ENCODE peak calls at places on chromosomes 5 and 9, in four cellular contexts. L is HepG2, T is WTC11, E is HEK293T. I is an unnamed sample.

GRCh38 chr9:98846081-98846480 is 38.6 kb downstream of the GALNT12 start:
- DNase-seq in L (no peak), T (no peak), E (no peak), I (no peak)

GRCh38 chr5:115440782-115441451 is 103.7 kb downstream of the FEM1C start:
- DNase-seq in L (no peak), T (no peak), E (no peak), I (no peak)

GRCh38 chr5:110865400-110866094 is 126.7 kb downstream of the SLC25A46 start:
- DNase-seq in L (peak), T (peak), E (peak), I (peak)

GRCh38 chr5:134634227-134634626 is 1.6 kb upstream of the SAR1B start:
- DNase-seq in L (no peak), T (no peak), E (no peak), I (peak)

GRCh38 chr5:157100140-157100679 is 8.6 kb downstream of the HAVCR2 start:
- DNase-seq in L (no peak), T (no peak), E (no peak), I (no peak)

GRCh38 chr9:110049699-110050450 is 158.1 kb downstream of the C9orf152 start:
- DNase-seq in L (no peak), T (peak), E (peak), I (no peak)

GRCh38 chr5:80360914-80361444 is 41.2 kb downstream of the SPZ1 start:
- DNase-seq in L (no peak), T (no peak), E (no peak), I (no peak)

GRCh38 chr9:76987594-76988200 is 31.8 kb upstream of the FOXB2 start:
- DNase-seq in L (peak), T (peak), E (peak), I (peak)

GRCh38 chr9:95368377-95369160 is 51.1 kb upstream of the FANCC start:
- DNase-seq in L (no peak), T (no peak), E (no peak), I (no peak)

GRCh38 chr5:143770430-143770829 is 41.5 kb upstream of the HMHB1 start:
- DNase-seq in L (no peak), T (no peak), E (no peak), I (no peak)

GRCh38 chr5:138470322-138471285 is 5.3 kb downstream of the EGR1 start:
- DNase-seq in L (no peak), T (no peak), E (no peak), I (no peak)

GRCh38 chr9:78292716-78293497 is 4.0 kb upstream of the PSAT1 start:
- DNase-seq in L (peak), T (no peak), E (no peak), I (no peak)

GRCh38 chr9:129242971-129243561 is 65.0 kb upstream of the IER5L start:
- DNase-seq in L (no peak), T (no peak), E (no peak), I (no peak)

GRCh38 chr9:16485155-16485554 is 385.3 kb downstream of the BNC2 start:
- DNase-seq in L (no peak), T (no peak), E (no peak), I (no peak)

GRCh38 chr9:27765266-27765665 is 192.0 kb upstream of the C9orf72 start:
- DNase-seq in L (no peak), T (no peak), E (no peak), I (no peak)

GRCh38 chr5:35617435-35618296 is at the start of gene SPEF2:
- DNase-seq in L (peak), T (peak), E (peak), I (no peak)

GRCh38 chr9:128127568-128127989 is at the start of gene PTGES2:
- DNase-seq in L (peak), T (peak), E (peak), I (peak)

GRCh38 chr5:6080930-6081726 is 297.2 kb downstream of the MED10 start:
- DNase-seq in L (no peak), T (no peak), E (no peak), I (no peak)
- TF ChIP-seq ELF4 in L (no peak), T (no peak), E (no peak), I (no peak)

GRCh38 chr9:124783830-124784229 is 6.9 kb downstream of the OLFML2A start:
- DNase-seq in L (no peak), T (peak), E (no peak), I (no peak)

GRCh38 chr9:124790301-124790700 is 13.4 kb downstream of the OLFML2A start:
- DNase-seq in L (no peak), T (no peak), E (no peak), I (no peak)

GRCh38 chr9:124788542-124789217 is 11.7 kb downstream of the OLFML2A start:
- DNase-seq in L (no peak), T (no peak), E (no peak), I (no peak)

GRCh38 chr9:124784503-124784902 is 7.6 kb downstream of the OLFML2A start:
- DNase-seq in L (no peak), T (no peak), E (no peak), I (no peak)

DNA sequence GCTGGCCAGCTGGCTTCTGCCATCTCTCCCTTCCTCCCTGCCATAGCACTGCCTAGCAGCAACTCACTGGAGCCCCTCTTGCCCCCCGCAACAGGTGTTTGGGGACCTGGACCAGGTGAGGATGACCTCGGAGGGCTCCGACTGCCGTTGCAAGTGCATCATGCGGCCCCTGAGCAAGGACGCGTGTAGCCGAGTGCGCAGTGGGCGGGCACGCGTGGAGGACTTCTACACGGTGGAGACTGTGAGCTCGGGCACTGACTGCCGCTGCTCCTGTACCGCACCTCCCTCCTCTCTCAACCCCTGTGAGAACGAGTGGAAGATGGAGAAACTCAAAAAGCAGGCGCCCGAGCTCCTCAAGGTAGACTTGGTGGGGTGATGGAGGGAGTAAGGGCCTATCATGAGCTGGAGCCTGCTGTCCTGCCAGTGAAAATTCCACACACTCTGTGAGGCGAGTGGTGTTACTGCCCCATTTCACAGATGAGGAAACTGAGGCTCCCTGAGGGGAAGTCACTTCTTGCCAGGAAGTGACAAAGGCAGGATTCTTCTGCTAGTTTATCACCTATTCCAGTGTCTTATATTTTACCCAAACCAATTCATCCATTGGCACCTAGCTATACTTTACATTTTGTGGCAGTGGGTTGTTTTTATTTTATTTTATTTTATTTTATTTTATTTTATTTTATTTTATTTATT is 10.1 kb downstream of the OLFML2A start:
- DNase-seq in L (no peak), T (peak), E (no peak), I (no peak)
- TF ChIP-seq ELF4 in L (no peak), T (no peak), E (no peak), I (no peak)

GRCh38 chr5:78515665-78516064 is 132.9 kb downstream of the LHFPL2 start:
- DNase-seq in L (no peak), T (peak), E (no peak), I (no peak)
- TF ChIP-seq ELF4 in L (no peak), T (no peak), E (no peak), I (no peak)

GRCh38 chr5:153223376-153223775 is 267.1 kb upstream of the GRIA1 start:
- DNase-seq in L (no peak), T (no peak), E (no peak), I (no peak)

DNA sequence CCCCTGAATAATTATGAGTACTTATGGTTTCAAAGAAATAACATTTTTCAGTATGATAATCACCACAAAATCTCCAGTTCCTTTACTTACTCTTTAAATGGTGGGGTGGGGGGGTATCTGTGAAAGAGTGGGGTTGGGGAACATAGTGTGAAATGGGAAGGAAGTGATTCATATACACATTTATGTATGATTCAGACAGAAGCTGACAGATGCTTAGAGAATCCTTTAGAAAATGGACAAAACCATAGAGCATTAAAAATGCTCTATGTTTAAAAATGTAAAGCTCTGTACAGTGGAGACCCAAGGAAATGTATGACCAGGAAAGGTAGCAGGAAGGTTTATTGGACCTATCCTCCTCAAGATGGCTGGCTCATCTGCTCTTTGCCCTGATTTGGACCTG is 267.5 kb upstream of the GRIA1 start:
- DNase-seq in L (no peak), T (no peak), E (no peak), I (no peak)
- TF ChIP-seq ELF4 in L (no peak), T (no peak), E (no peak), I (no peak)

GRCh38 chr5:82413302-82414042 is 135.3 kb upstream of the RPS23 start:
- DNase-seq in L (no peak), T (no peak), E (no peak), I (no peak)
- TF ChIP-seq ELF4 in L (no peak), T (no peak), E (no peak), I (no peak)

GRCh38 chr9:134319306-134320194 is 6.7 kb upstream of the RXRA start:
- DNase-seq in L (no peak), T (no peak), E (no peak), I (no peak)

GRCh38 chr9:134318481-134318891 is 7.8 kb upstream of the RXRA start:
- DNase-seq in L (no peak), T (no peak), E (no peak), I (no peak)

GRCh38 chr9:134317431-134318414 is 8.5 kb upstream of the RXRA start:
- DNase-seq in L (no peak), T (no peak), E (no peak), I (peak)

GRCh38 chr9:134320195-134320885 is 5.9 kb upstream of the RXRA start:
- DNase-seq in L (no peak), T (no peak), E (no peak), I (no peak)

DNA sequence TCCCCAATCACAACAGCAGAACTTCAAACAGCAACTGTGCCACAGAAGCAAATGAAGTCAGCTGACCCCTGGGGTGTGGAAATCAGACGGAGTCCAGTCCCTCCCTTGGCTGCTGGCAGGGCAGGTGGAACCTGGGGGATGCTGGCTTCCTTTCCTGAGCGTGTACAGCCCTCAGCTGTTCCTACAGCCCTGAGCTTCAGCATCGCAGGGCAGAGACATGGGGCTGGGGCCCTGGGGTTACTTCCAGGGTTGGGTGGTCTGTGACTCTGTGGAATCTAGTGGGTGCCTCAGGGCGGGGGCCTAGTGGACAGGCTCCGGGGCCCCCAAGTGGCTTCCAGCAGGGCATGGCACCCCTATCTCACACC is 7.3 kb upstream of the RXRA start:
- DNase-seq in L (no peak), T (no peak), E (no peak), I (no peak)
- TF ChIP-seq ELF4 in L (no peak), T (no peak), E (no peak), I (no peak)

GRCh38 chr5:120014535-120014934 is 385.2 kb downstream of the FAM170A start:
- DNase-seq in L (no peak), T (no peak), E (no peak), I (no peak)
- TF ChIP-seq ELF4 in L (no peak), T (no peak), E (no peak), I (no peak)

I was measured in K562.